ENCODE peak calls at places on chromosomes 16 and 17, in six cellular contexts. P, M, G, Z, E and I are unnamed samples.

GRCh38 chr17:4477286-4477791 is 21.3 kb upstream of the SPNS2 start:
- DNase-seq in P (no peak), M (no peak), G (no peak), Z (no peak), E (no peak), I (no peak)

GRCh38 chr17:5694507-5694906 is 110.2 kb upstream of the NLRP1 start:
- DNase-seq in P (no peak), M (no peak), G (no peak), Z (no peak), E (no peak), I (no peak)

GRCh38 chr16:89335803-89336485 is 118.4 kb downstream of the ZNF778 start:
- DNase-seq in P (no peak), M (no peak), G (no peak), Z (no peak), E (no peak), I (no peak)

GRCh38 chr17:31510273-31511175 is 119.0 kb downstream of the RAB11FIP4 start:
- DNase-seq in P (no peak), M (peak; percentile 32), G (peak; percentile 33), Z (no peak), E (no peak), I (no peak)

GRCh38 chr16:8519179-8519578 is 71.1 kb downstream of the TMEM114 start:
- DNase-seq in P (no peak), M (no peak), G (no peak), Z (no peak), E (no peak), I (no peak)

GRCh38 chr16:68369697-68370096 is 58.9 kb downstream of the PRMT7 start:
- DNase-seq in P (no peak), M (no peak), G (no peak), Z (no peak), E (no peak), I (no peak)

GRCh38 chr17:82726427-82726826 is 9.0 kb upstream of the FN3K start:
- DNase-seq in P (no peak), M (no peak), G (no peak), Z (no peak), E (no peak), I (no peak)

GRCh38 chr17:61426482-61427304 is 25.5 kb upstream of the TBX4 start:
- DNase-seq in P (no peak), M (no peak), G (no peak), Z (no peak), E (peak; percentile 53), I (no peak)

GRCh38 chr17:45451131-45451530 is 18.5 kb upstream of the ARHGAP27 start:
- DNase-seq in P (no peak), M (no peak), G (no peak), Z (no peak), E (no peak), I (no peak)

GRCh38 chr17:60314423-60314822 is 77.5 kb downstream of the USP32 start:
- DNase-seq in P (no peak), M (no peak), G (no peak), Z (no peak), E (no peak), I (no peak)

GRCh38 chr17:245611-246010 is 64.2 kb upstream of the DOC2B start:
- DNase-seq in P (no peak), M (no peak), G (no peak), Z (no peak), E (no peak), I (no peak)

GRCh38 chr17:78174332-78174869 is 6.0 kb downstream of the SYNGR2 start:
- DNase-seq in P (no peak), M (no peak), G (peak; percentile 58), Z (no peak), E (no peak), I (peak; percentile 92)

GRCh38 chr17:8140413-8141029 is 11.7 kb downstream of the PER1 start:
- DNase-seq in P (no peak), M (no peak), G (no peak), Z (no peak), E (no peak), I (no peak)

GRCh38 chr17:56009795-56010715 is 143.2 kb upstream of the ANKFN1 start:
- DNase-seq in P (no peak), M (no peak), G (no peak), Z (no peak), E (no peak), I (no peak)

GRCh38 chr16:56513972-56514371 is 5.9 kb downstream of the BBS2 start:
- DNase-seq in P (no peak), M (peak; percentile 39), G (no peak), Z (no peak), E (peak; percentile 79), I (peak; percentile 30)

GRCh38 chr16:66298571-66299120 is 67.8 kb upstream of the CDH5 start:
- DNase-seq in P (no peak), M (no peak), G (no peak), Z (no peak), E (no peak), I (no peak)

GRCh38 chr16:11550651-11551498 is 35.8 kb downstream of the LITAF start:
- DNase-seq in P (no peak), M (no peak), G (no peak), Z (no peak), E (no peak), I (no peak)

GRCh38 chr16:89150090-89150835 is 21.3 kb upstream of the CDH15 start:
- DNase-seq in P (no peak), M (no peak), G (no peak), Z (no peak), E (no peak), I (no peak)

GRCh38 chr16:64654137-64654652 is 467.7 kb downstream of the CDH11 start:
- DNase-seq in P (no peak), M (no peak), G (no peak), Z (no peak), E (peak; percentile 56), I (no peak)

GRCh38 chr17:78745407-78746088 is 36.5 kb downstream of the CYTH1 start:
- DNase-seq in P (no peak), M (peak; percentile 58), G (no peak), Z (no peak), E (peak; percentile 66), I (no peak)

GRCh38 chr16:89256651-89257254 is 39.2 kb downstream of the ZNF778 start:
- DNase-seq in P (peak; percentile 41), M (peak; percentile 66), G (no peak), Z (no peak), E (peak; percentile 47), I (no peak)

GRCh38 chr16:30183961-30184429 is 593 bp downstream of the CORO1A start:
- DNase-seq in P (no peak), M (peak; percentile 89), G (no peak), Z (no peak), E (no peak), I (no peak)

GRCh38 chr16:5604770-5605169 is 507.2 kb upstream of the EEF2KMT start:
- DNase-seq in P (peak; percentile 8), M (no peak), G (no peak), Z (no peak), E (peak; percentile 1), I (no peak)

GRCh38 chr17:28226563-28226962 is 92.4 kb upstream of the TMEM97 start:
- DNase-seq in P (no peak), M (no peak), G (no peak), Z (no peak), E (no peak), I (no peak)

GRCh38 chr16:58792188-58792587 is 58.1 kb upstream of the GOT2 start:
- DNase-seq in P (no peak), M (no peak), G (no peak), Z (no peak), E (no peak), I (no peak)

GRCh38 chr16:75262104-75262799 is 10.8 kb upstream of the BCAR1 start:
- DNase-seq in P (no peak), M (no peak), G (no peak), Z (no peak), E (no peak), I (no peak)